ENCODE peak calls at places on chromosomes 5 and 9, in four cellular contexts. G is psoas muscle, H is heart left ventricle, O is adrenal gland. S is an unnamed sample.

GRCh38 chr5:108983456-108984092 is 235.9 kb downstream of the FER start:
- DNase-seq in G (no peak), O (no peak), H (no peak), S (no peak)

GRCh38 chr5:160128632-160129031 is 9.4 kb upstream of the PWWP2A start:
- DNase-seq in O (no peak), G (no peak), H (no peak), S (no peak)

GRCh38 chr9:21919377-21920362 is 74.5 kb downstream of the CDKN2A start:
- DNase-seq in H (no peak), G (no peak), O (no peak), S (no peak)

GRCh38 chr5:134787692-134788091 is 29.1 kb downstream of the DDX46 start:
- DNase-seq in O (no peak), G (no peak), H (no peak), S (no peak)

GRCh38 chr5:179816401-179817070 is 4.2 kb upstream of the SQSTM1 start:
- DNase-seq in H (peak; percentile 61), G (peak; percentile 57), O (no peak), S (no peak)

GRCh38 chr9:113675475-113675941 is 200.6 kb upstream of the ZNF618 start:
- DNase-seq in H (peak; percentile 83), G (peak; percentile 87), O (peak; percentile 83), S (peak; percentile 58)

GRCh38 chr5:136811551-136811950 is 446.2 kb upstream of the TRPC7 start:
- DNase-seq in H (no peak), O (peak; percentile 46), G (no peak), S (no peak)

GRCh38 chr5:176784218-176785165 is 25.9 kb upstream of the UNC5A start:
- DNase-seq in O (no peak), H (no peak), G (no peak), S (no peak)

GRCh38 chr9:118882674-118883073 is 486.6 kb downstream of the BRINP1 start:
- DNase-seq in O (no peak), H (no peak), G (no peak), S (no peak)

GRCh38 chr9:130823435-130823834 is 11.6 kb upstream of the ABL1 start:
- DNase-seq in G (no peak), O (no peak), H (no peak), S (no peak)

GRCh38 chr5:98786178-98786853 is 12.9 kb downstream of the RGMB start:
- DNase-seq in O (no peak), H (no peak), G (no peak), S (no peak)

GRCh38 chr5:150573216-150573615 is 65.3 kb downstream of the NDST1 start:
- DNase-seq in H (no peak), O (no peak), G (no peak), S (no peak)

GRCh38 chr5:172293054-172293744 is 9.6 kb upstream of the UBTD2 start:
- DNase-seq in H (no peak), G (peak; percentile 71), O (peak; percentile 86), S (peak; percentile 73)

GRCh38 chr5:178120661-178121357 is 7.5 kb downstream of the N4BP3 start:
- DNase-seq in O (peak; percentile 89), H (peak; percentile 91), G (peak; percentile 98), S (peak; percentile 83)

GRCh38 chr5:127757576-127757975 is 54.4 kb downstream of the CCDC192 start:
- DNase-seq in O (peak; percentile 55), G (no peak), H (no peak), S (no peak)

GRCh38 chr5:6684075-6684474 is 29.2 kb upstream of the TENT4A start:
- DNase-seq in G (no peak), O (no peak), H (no peak), S (peak; percentile 6)
- H3K36me3 ChIP-seq in G (no peaks in the 10 kb centered on the region), O (no peaks in the 10 kb centered on the region), H (no peaks in the 10 kb centered on the region), S (no peaks in the 10 kb centered on the region)

DNA sequence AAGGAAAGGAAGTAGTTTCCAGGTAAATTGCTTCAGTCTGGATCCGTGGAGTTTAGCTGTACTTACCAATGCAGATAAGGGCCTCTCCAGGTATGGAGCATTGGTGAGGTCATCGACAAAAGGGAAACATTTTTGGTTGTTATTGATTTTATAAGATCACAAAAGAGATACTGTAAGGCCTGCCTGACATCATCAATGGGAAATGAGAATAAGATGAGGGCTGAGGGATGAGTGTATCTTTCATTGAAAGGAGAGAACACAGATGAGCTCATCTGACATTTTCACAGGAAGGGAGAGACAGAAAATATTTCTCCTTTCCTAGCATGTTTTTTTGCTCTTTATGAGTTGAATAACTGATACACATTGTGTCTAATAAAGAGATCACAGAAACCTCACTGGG is 233.6 kb downstream of the SAXO1 start:
- DNase-seq in O (no peak), G (no peak), H (no peak), S (no peak)
- H3K36me3 ChIP-seq in O (no peaks in the 10 kb centered on the region), G (no peaks in the 10 kb centered on the region), H (no peaks in the 10 kb centered on the region), S (no peaks in the 10 kb centered on the region)

GRCh38 chr9:36150529-36151305 is 14.2 kb downstream of the GLIPR2 start:
- DNase-seq in O (no peak), H (no peak), G (peak; percentile 8), S (no peak)
- H3K36me3 ChIP-seq in O (no peaks in the 10 kb centered on the region), H (no peaks in the 10 kb centered on the region), G (no peaks in the 10 kb centered on the region), S (no peaks in the 10 kb centered on the region)

GRCh38 chr9:99093492-99093791 is 11.5 kb upstream of the TGFBR1 start:
- DNase-seq in O (no peak), H (no peak), G (no peak), S (no peak)
- H3K36me3 ChIP-seq in O (no peaks in the 10 kb centered on the region), H (no peaks in the 10 kb centered on the region), G (no peaks in the 10 kb centered on the region), S (no peaks in the 10 kb centered on the region)

GRCh38 chr5:126477681-126478117 is 54.5 kb downstream of the GRAMD2B start:
- DNase-seq in O (peak; percentile 68), H (no peak), G (no peak), S (no peak)
- H3K36me3 ChIP-seq in O (peaks cover 37% of the 10 kb centered on the region), H (peaks cover 90% of the 10 kb centered on the region), G (no peaks in the 10 kb centered on the region), S (peaks cover 21% of the 10 kb centered on the region)

GRCh38 chr5:871596-872298 is 20.9 kb downstream of the BRD9 start:
- DNase-seq in O (no peak), G (peak; percentile 39), H (peak; percentile 25), S (no peak)
- H3K36me3 ChIP-seq in O (peaks cover 83% of the 10 kb centered on the region), G (peaks cover 9% of the 10 kb centered on the region), H (peaks cover 99% of the 10 kb centered on the region), S (peaks cover 74% of the 10 kb centered on the region)

GRCh38 chr5:143506881-143507552 is 103.5 kb upstream of the NR3C1 start:
- DNase-seq in H (no peak), G (no peak), O (peak; percentile 47), S (no peak)
- H3K36me3 ChIP-seq in H (no peaks in the 10 kb centered on the region), G (no peaks in the 10 kb centered on the region), O (no peaks in the 10 kb centered on the region), S (no peaks in the 10 kb centered on the region)

GRCh38 chr9:2174911-2175310 is 159.8 kb downstream of the SMARCA2 start:
- DNase-seq in H (no peak), O (no peak), G (no peak), S (no peak)

GRCh38 chr9:2173170-2173569 is 158.0 kb downstream of the SMARCA2 start:
- DNase-seq in G (no peak), H (no peak), O (no peak), S (no peak)

GRCh38 chr9:2174321-2174720 is 159.2 kb downstream of the SMARCA2 start:
- DNase-seq in G (no peak), H (no peak), O (no peak), S (no peak)

GRCh38 chr9:2170737-2171136 is 155.6 kb downstream of the SMARCA2 start:
- DNase-seq in G (no peak), O (no peak), H (no peak), S (no peak)

GRCh38 chr9:2173861-2174260 is 158.7 kb downstream of the SMARCA2 start:
- DNase-seq in H (no peak), G (no peak), O (no peak), S (no peak)
- H3K36me3 ChIP-seq in H (peaks cover 25% of the 10 kb centered on the region), G (no peaks in the 10 kb centered on the region), O (peaks cover 8% of the 10 kb centered on the region), S (peaks cover 22% of the 10 kb centered on the region)

GRCh38 chr9:121141706-121142105 is 60.0 kb downstream of the RAB14 start:
- DNase-seq in H (no peak), O (no peak), G (no peak), S (no peak)
- H3K36me3 ChIP-seq in H (peaks cover 98% of the 10 kb centered on the region), O (peaks cover 65% of the 10 kb centered on the region), G (peaks cover 3% of the 10 kb centered on the region), S (peaks cover 40% of the 10 kb centered on the region)

GRCh38 chr9:137103206-137103999 is 11.1 kb downstream of the DPP7 start:
- DNase-seq in O (no peak), H (no peak), G (no peak), S (no peak)

GRCh38 chr9:137106662-137107292 is 7.8 kb downstream of the DPP7 start:
- DNase-seq in G (peak; percentile 52), H (peak; percentile 29), O (no peak), S (no peak)

GRCh38 chr9:137107982-137108381 is 6.6 kb downstream of the DPP7 start:
- DNase-seq in G (no peak), H (peak; percentile 53), O (no peak), S (no peak)

GRCh38 chr9:137107312-137107921 is 7.1 kb downstream of the DPP7 start:
- DNase-seq in O (no peak), H (no peak), G (no peak), S (no peak)

DNA sequence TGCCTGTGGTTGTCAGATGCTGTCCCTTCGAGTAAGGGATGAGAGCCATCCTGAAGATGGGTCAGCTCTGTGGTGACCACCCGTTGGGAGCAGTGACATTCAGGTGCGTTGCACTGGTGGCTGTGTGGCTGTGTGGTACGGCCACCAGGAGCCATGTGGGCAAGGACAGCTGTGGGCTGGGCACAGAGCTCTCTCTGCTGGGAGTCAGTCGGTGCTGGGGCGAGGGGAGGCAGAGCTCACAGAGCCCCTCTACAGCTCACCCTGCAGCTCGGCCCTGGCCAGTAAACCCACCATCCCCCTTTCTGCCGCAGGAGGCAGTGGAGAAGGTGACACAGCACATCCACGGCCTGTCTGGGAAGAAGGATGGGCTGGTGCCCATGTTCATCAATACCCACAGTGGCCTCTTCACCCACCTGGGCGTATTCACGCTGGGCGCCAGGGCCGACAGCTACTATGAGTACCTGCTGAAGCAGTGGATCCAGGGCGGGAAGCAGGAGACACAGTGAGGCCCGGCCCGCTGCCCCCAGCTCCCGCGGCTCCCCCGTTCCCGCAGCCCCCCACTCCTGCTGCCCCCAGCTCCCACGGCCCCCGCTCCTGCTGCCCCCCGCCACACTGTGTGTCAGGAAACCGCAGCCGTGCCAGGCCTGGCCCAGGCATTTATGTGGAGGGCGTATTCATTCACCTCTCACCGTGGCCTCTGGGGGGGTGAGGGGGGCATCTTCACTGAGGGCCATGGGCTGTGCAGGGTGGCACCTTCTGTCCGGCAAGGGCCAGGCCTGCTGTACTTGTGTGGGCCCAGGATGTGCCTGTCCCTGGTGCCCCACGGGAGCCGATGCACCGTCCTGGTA is 8.5 kb downstream of the DPP7 start:
- DNase-seq in G (no peak), O (no peak), H (no peak), S (no peak)
- H3K36me3 ChIP-seq in G (peaks cover 15% of the 10 kb centered on the region), O (peaks cover 85% of the 10 kb centered on the region), H (peaks cover 78% of the 10 kb centered on the region), S (peaks cover 90% of the 10 kb centered on the region)